ENCODE peak calls at places on chromosomes 13 and 19, in eight cellular contexts. T, X, J, F, Q, L, O and P are unnamed samples.

GRCh38 chr13:101977475-101977874 is 424.4 kb downstream of the FGF14 start:
- DNase-seq in F (no peak), Q (no peak), O (no peak), L (no peak), T (no peak), J (no peak), X (no peak), P (no peak)

GRCh38 chr19:13561461-13561860 is 55.2 kb upstream of the CACNA1A start:
- DNase-seq in J (no peak), T (no peak), L (no peak), Q (no peak), X (no peak), F (no peak), O (no peak), P (no peak)

GRCh38 chr13:32878172-32878571 is 138.1 kb upstream of the KL start:
- DNase-seq in O (no peak), T (no peak), L (no peak), F (no peak), J (no peak), Q (no peak), X (peak), P (no peak)

GRCh38 chr13:43787518-43787891 is 733 bp upstream of the ENOX1 start:
- DNase-seq in O (no peak), J (no peak), T (no peak), L (no peak), Q (no peak), X (no peak), F (no peak), P (no peak)

GRCh38 chr19:34269968-34270621 is 15.7 kb downstream of the GARRE1 start:
- DNase-seq in O (no peak), J (peak), T (no peak), F (peak), X (peak), L (peak), Q (peak), P (peak)

GRCh38 chr19:45474191-45474940 is 6.6 kb downstream of the FOSB start:
- DNase-seq in J (no peak), T (no peak), Q (no peak), L (no peak), F (peak), X (no peak), O (no peak), P (no peak)

GRCh38 chr13:52432456-52432855 is 18.0 kb downstream of the VPS36 start:
- DNase-seq in L (no peak), O (no peak), Q (no peak), X (no peak), J (no peak), T (no peak), F (no peak), P (no peak)

GRCh38 chr19:29798783-29799182 is 13.0 kb upstream of the CCNE1 start:
- DNase-seq in O (no peak), T (no peak), J (no peak), F (no peak), Q (no peak), L (no peak), X (peak), P (no peak)

GRCh38 chr13:113052206-113052605 is 53.4 kb upstream of the F7 start:
- DNase-seq in F (no peak), L (no peak), X (no peak), T (no peak), O (no peak), J (no peak), Q (no peak), P (no peak)

GRCh38 chr13:99055286-99056073 is 77.6 kb upstream of the DOCK9 start:
- DNase-seq in Q (no peak), J (no peak), L (no peak), X (no peak), F (no peak), O (no peak), T (no peak), P (no peak)

GRCh38 chr13:99031725-99032298 is 53.9 kb upstream of the DOCK9 start:
- DNase-seq in O (no peak), L (no peak), J (no peak), Q (no peak), T (no peak), F (no peak), X (no peak), P (no peak)

GRCh38 chr19:52670046-52670445 is 31.9 kb upstream of the ZNF83 start:
- DNase-seq in X (no peak), Q (no peak), J (no peak), O (no peak), F (peak), T (no peak), L (no peak), P (no peak)

GRCh38 chr13:111940892-111941291 is 126.1 kb upstream of the SOX1 start:
- DNase-seq in T (no peak), L (no peak), F (no peak), J (no peak), O (peak), X (no peak), Q (no peak), P (no peak)

GRCh38 chr19:28185646-28186045 is 1027.3 kb downstream of the UQCRFS1 start:
- DNase-seq in Q (no peak), J (no peak), X (peak), L (no peak), F (no peak), T (no peak), O (no peak), P (no peak)

GRCh38 chr19:35249848-35250711 is 1.3 kb downstream of the LSR start:
- DNase-seq in J (no peak), L (no peak), T (no peak), X (no peak), Q (no peak), F (no peak), O (peak), P (no peak)

GRCh38 chr19:46635920-46636761 is at the start of gene GNG8:
- DNase-seq in F (peak), O (no peak), X (no peak), Q (no peak), T (no peak), L (no peak), J (no peak), P (no peak)

GRCh38 chr13:110687736-110688135 is 18.2 kb downstream of the CARS2 start:
- DNase-seq in Q (no peak), J (no peak), X (no peak), L (no peak), T (no peak), F (no peak), O (no peak), P (no peak)

GRCh38 chr19:50178320-50178719 is 15.2 kb upstream of the IZUMO2 start:
- DNase-seq in T (no peak), J (no peak), F (no peak), Q (no peak), L (peak), X (no peak), O (no peak), P (no peak)

GRCh38 chr13:62706035-62706434 is 1290.4 kb upstream of the PCDH20 start:
- DNase-seq in J (no peak), Q (no peak), L (no peak), F (no peak), T (no peak), O (no peak), X (no peak), P (no peak)

GRCh38 chr19:37551123-37551993 is 43.2 kb downstream of the ZNF571 start:
- DNase-seq in J (no peak), L (peak), Q (peak), T (no peak), F (no peak), X (peak), O (no peak), P (no peak)

GRCh38 chr13:113539822-113540221 is 44.7 kb upstream of the TFDP1 start:
- DNase-seq in Q (no peak), X (peak), O (no peak), T (no peak), F (no peak), J (no peak), L (no peak), P (no peak)

GRCh38 chr19:44345969-44346368 is 10.5 kb downstream of the ZNF112 start:
- DNase-seq in O (no peak), X (no peak), F (no peak), Q (no peak), J (no peak), T (no peak), L (no peak), P (no peak)

GRCh38 chr13:110261166-110262081 is 45.5 kb downstream of the COL4A1 start:
- DNase-seq in L (no peak), Q (no peak), J (no peak), X (no peak), F (no peak), O (no peak), T (no peak), P (no peak)

GRCh38 chr13:79282976-79283375 is 123.1 kb downstream of the RBM26 start:
- DNase-seq in L (no peak), F (peak), J (no peak), Q (no peak), O (no peak), X (no peak), T (no peak), P (no peak)

GRCh38 chr19:1715540-1715939 is 37.8 kb upstream of the ONECUT3 start:
- DNase-seq in T (no peak), F (no peak), L (no peak), X (no peak), Q (no peak), J (no peak), O (no peak), P (no peak)

GRCh38 chr13:25001807-25002206 is 94.1 kb upstream of the PABPC3 start:
- DNase-seq in T (no peak), L (no peak), J (no peak), X (no peak), Q (no peak), F (no peak), O (no peak), P (no peak)

GRCh38 chr19:46731007-46731501 is 14.1 kb upstream of the PRKD2 start:
- DNase-seq in T (peak), X (peak), L (no peak), Q (no peak), O (no peak), J (no peak), F (no peak), P (peak)

GRCh38 chr19:34666200-34666957 is 10.6 kb downstream of the SCGB2B2 start:
- DNase-seq in O (no peak), L (no peak), Q (no peak), X (no peak), T (no peak), F (no peak), J (no peak), P (no peak)

GRCh38 chr19:33374406-33374703 is 846 bp downstream of the CEBPG start:
- DNase-seq in J (no peak), F (no peak), Q (peak), O (no peak), T (no peak), L (peak), X (peak), P (no peak)

GRCh38 chr13:111946214-111946613 is 120.7 kb upstream of the SOX1 start:
- DNase-seq in F (no peak), L (no peak), X (no peak), Q (no peak), J (no peak), T (no peak), O (no peak), P (peak)

GRCh38 chr19:13146763-13147563 is 3.2 kb downstream of the STX10 start:
- DNase-seq in O (no peak), L (peak), Q (no peak), X (peak), F (no peak), T (no peak), J (peak), P (peak)

GRCh38 chr19:31263317-31263716 is 85.9 kb downstream of the TSHZ3 start:
- DNase-seq in L (no peak), Q (no peak), J (no peak), X (no peak), O (peak), T (no peak), F (no peak), P (peak)

GRCh38 chr13:113220877-113221276 is 11.5 kb downstream of the CUL4A start:
- DNase-seq in O (no peak), J (no peak), Q (no peak), T (no peak), L (no peak), F (no peak), X (peak), P (no peak)

GRCh38 chr13:74287672-74288169 is 153.5 kb upstream of the KLF12 start:
- DNase-seq in L (peak), T (no peak), O (no peak), J (peak), Q (peak), X (peak), F (peak), P (peak)

GRCh38 chr13:99218545-99218944 is 17.9 kb downstream of the UBAC2 start:
- DNase-seq in Q (no peak), F (no peak), L (no peak), T (no peak), J (no peak), O (no peak), X (no peak), P (peak)

DNA sequence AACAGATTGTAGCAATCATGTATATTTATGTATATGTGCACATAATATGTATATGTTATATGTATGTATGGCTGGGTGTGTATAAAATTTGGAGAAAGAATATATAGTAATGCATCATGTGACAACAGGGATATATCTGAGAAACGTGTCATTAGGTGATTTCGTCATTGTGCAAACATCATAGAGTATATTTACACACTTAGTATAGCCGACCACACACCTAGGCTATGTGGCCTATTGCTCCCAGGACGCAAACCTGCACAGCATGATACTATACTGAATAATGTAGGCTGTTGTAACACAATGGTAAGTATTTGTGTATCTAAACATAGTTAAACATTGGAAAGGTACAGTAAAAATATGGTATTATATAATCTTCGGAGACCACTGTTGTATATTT is 43.8 kb downstream of the ESD start:
- DNase-seq in O (no peak), J (no peak), L (no peak), F (peak), X (no peak), Q (no peak), T (no peak), P (no peak)
- TF ChIP-seq CTCF in O (no peak), J (no peak), L (no peak), F (no peak), X (no peak), Q (no peak), T (no peak), P (no peak)

GRCh38 chr19:40745402-40745780 is 4.9 kb downstream of the ACTMAP start:
- DNase-seq in L (no peak), X (peak), J (no peak), T (peak), F (peak), O (no peak), Q (no peak), P (no peak)

GRCh38 chr19:40747536-40747935 is 2.7 kb downstream of the ACTMAP start:
- DNase-seq in F (no peak), L (no peak), O (no peak), X (no peak), Q (no peak), T (no peak), J (no peak), P (no peak)

GRCh38 chr19:40742477-40742876 is 7.8 kb downstream of the ACTMAP start:
- DNase-seq in O (no peak), T (no peak), F (no peak), L (no peak), X (no peak), Q (no peak), J (no peak), P (no peak)

GRCh38 chr19:40743926-40744325 is 6.4 kb downstream of the ACTMAP start:
- DNase-seq in F (no peak), Q (no peak), X (no peak), T (no peak), L (no peak), O (no peak), J (no peak), P (no peak)

DNA sequence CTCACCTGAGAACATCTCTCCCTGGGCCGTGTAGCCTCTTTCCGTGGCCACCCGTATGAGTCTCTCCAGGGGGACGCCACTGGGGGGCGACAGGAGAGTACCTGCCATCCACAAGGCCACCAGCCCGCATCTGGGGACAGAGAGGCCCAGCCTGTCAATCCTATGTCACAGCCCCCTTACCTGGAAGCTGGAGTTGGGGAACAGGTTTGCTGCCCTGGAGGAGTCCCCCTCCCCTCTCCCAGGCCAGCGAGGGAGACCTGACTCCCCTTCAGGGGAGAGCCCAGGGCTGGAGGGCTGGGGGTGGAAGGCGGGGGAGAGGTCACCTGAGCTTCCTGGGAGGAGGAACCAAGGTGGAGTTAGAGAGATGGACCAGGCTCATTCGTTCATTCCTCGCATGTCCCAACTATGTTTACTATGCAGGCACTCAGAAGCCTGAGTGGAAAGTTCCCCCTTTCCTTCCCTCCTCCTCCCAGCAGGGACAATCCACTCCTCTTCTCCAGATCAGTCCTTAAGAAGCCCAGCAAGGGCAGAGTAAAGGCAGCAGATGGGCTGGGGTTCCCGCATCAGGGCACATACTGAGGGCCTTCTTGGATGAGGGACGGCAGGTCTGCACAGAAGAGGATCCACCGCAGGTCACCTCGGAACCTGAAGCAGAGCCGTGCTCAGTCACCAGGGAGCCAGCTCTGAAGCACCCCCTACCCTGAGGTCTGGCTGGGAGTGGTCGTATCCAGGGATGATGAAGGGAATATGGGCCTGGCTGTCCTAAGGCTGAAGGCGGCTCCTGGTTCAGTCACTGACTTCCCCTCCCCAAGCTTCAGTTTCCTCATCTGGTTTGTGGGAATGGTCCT is 5.5 kb downstream of the ACTMAP start:
- DNase-seq in O (no peak), F (peak), J (no peak), L (no peak), T (no peak), X (peak), Q (no peak), P (no peak)
- TF ChIP-seq CTCF in O (peak), F (peak), J (no peak), L (no peak), T (no peak), X (no peak), Q (peak), P (no peak)

DNA sequence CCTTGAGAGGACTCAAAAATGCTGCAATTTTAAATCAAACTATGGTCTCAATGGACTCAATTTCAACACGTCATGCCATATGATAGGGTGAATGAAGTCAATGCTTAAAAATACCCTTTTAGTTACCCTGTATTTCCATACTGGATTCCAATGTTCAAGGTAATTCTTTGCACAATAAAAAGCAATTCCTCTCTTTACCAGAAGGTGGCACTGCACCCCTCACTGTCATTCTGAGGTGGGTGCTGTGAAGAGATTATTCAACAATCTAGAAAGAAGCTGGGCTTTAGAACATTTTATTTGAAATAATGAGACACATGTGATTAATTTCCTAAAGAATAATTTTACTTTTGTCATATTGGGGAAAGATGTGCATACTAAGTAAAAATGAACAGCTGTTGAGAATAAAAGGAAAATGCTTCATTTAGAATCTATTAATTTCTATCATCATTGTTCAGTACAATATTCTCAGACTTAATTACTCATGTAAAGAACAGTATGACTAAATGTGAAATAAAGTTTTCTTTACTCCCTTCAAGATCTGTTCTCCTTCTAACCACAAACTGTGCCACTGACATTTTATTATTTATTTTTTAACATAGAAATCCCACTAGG is 789.1 kb downstream of the GPC5 start:
- DNase-seq in O (no peak), J (peak), Q (peak), T (no peak), L (peak), X (peak), F (peak), P (no peak)
- TF ChIP-seq CTCF in O (peak), J (peak), Q (peak), T (peak), L (peak), X (peak), F (peak), P (peak)

GRCh38 chr13:41847216-41847615 is 113.7 kb downstream of the VWA8 start:
- DNase-seq in Q (no peak), F (no peak), T (no peak), X (no peak), O (no peak), J (no peak), L (no peak), P (no peak)

GRCh38 chr13:41848435-41849255 is 112.3 kb downstream of the VWA8 start:
- DNase-seq in J (no peak), F (peak), Q (no peak), T (peak), O (no peak), X (peak), L (no peak), P (no peak)
- TF ChIP-seq CTCF in J (no peak), F (no peak), Q (no peak), T (no peak), O (no peak), X (no peak), L (no peak), P (no peak)

GRCh38 chr19:4390862-4391693 is 9.3 kb downstream of the SH3GL1 start:
- DNase-seq in J (no peak), F (peak), L (no peak), O (no peak), T (no peak), Q (no peak), X (no peak), P (no peak)

GRCh38 chr19:4389064-4389375 is 11.3 kb downstream of the SH3GL1 start:
- DNase-seq in T (no peak), L (no peak), X (no peak), O (no peak), J (no peak), Q (no peak), F (no peak), P (no peak)

GRCh38 chr19:4388171-4389063 is 11.9 kb downstream of the SH3GL1 start:
- DNase-seq in J (no peak), X (peak), F (peak), Q (no peak), T (no peak), O (no peak), L (no peak), P (peak)

GRCh38 chr19:4390017-4390861 is 10.1 kb downstream of the SH3GL1 start:
- DNase-seq in T (no peak), O (no peak), F (no peak), Q (no peak), L (no peak), J (no peak), X (peak), P (no peak)

GRCh38 chr19:4389511-4390016 is 10.8 kb downstream of the SH3GL1 start:
- DNase-seq in L (no peak), X (no peak), T (no peak), J (no peak), O (no peak), F (no peak), Q (no peak), P (no peak)
- TF ChIP-seq CTCF in L (no peak), X (no peak), T (no peak), J (no peak), O (no peak), F (no peak), Q (no peak), P (no peak)

GRCh38 chr13:27797228-27797624 is 4.9 kb downstream of the GSX1 start:
- DNase-seq in L (no peak), J (no peak), Q (no peak), X (peak), O (no peak), F (no peak), T (no peak), P (no peak)
- TF ChIP-seq CTCF in L (no peak), J (no peak), Q (no peak), X (peak), O (peak), F (no peak), T (peak), P (no peak)